ENCODE peak calls at places on chromosomes 6 and 20, in seven cellular contexts. F is HS-27A; K is fibroblast of mammary gland; X is CD4-positive, CD25-positive, alpha-beta regulatory T cell; M is mesenteric fat pad; U is mucosa of descending colon; Z is spleen. L is an unnamed sample.

GRCh38 chr6:83707829-83708545 is 914 bp downstream of the SNAP91 start:
- DNase-seq in Z (no peak), U (peak; percentile 48), F (no peak), K (no peak), M (no peak), X (no peak), L (no peak)

GRCh38 chr20:21575981-21576740 is 62.3 kb upstream of the NKX2-2 start:
- DNase-seq in U (no peak), Z (no peak), F (no peak), K (no peak), M (no peak), X (no peak), L (no peak)

GRCh38 chr6:35093118-35093445 is 48.1 kb downstream of the TCP11 start:
- DNase-seq in M (no peak), U (no peak), K (peak; percentile 18), X (no peak), F (no peak), Z (no peak), L (no peak)

GRCh38 chr6:140752234-140752633 is 1377.8 kb upstream of the CITED2 start:
- DNase-seq in X (no peak), U (no peak), M (no peak), F (no peak), Z (no peak), K (no peak), L (no peak)

GRCh38 chr6:14997507-14997906 is 248.4 kb upstream of the JARID2 start:
- DNase-seq in K (no peak), M (no peak), F (no peak), X (no peak), Z (no peak), U (no peak), L (no peak)

GRCh38 chr6:146833157-146833556 is 234.4 kb downstream of the ADGB start:
- DNase-seq in Z (no peak), M (no peak), X (no peak), U (no peak), F (no peak), K (no peak), L (no peak)

GRCh38 chr6:51986864-51987263 is 100.5 kb downstream of the PKHD1 start:
- DNase-seq in K (no peak), U (no peak), Z (no peak), X (no peak), F (no peak), M (no peak), L (no peak)

GRCh38 chr6:169205176-169206160 is 48.2 kb downstream of the THBS2 start:
- DNase-seq in X (no peak), M (peak; percentile 74), Z (no peak), K (peak; percentile 97), F (no peak), U (no peak), L (no peak)

GRCh38 chr6:105596284-105596755 is 193.4 kb upstream of the PREP start:
- DNase-seq in K (peak; percentile 98), X (no peak), U (no peak), M (no peak), F (peak; percentile 82), Z (no peak), L (peak; percentile 96)